ENCODE peak calls at places on chromosomes 1 and 21, in nine cellular contexts. Y is esophagus muscularis mucosa, A is ovary, L is sigmoid colon, K is H1, D is A549, N is GM12878, P is suprapubic skin, C is stomach. G is an unnamed sample.

GRCh38 chr1:100810360-100810759 is 84.3 kb downstream of the EXTL2 start:
- DNase-seq in A (no peak), N (no peak), K (no peak), D (no peak), L (no peak), P (no peak), C (no peak), Y (no peak), G (no peak)

GRCh38 chr1:246503341-246503740 is 3.7 kb downstream of the SMYD3 start:
- DNase-seq in L (no peak), P (no peak), N (no peak), A (no peak), Y (no peak), D (peak; percentile 53), K (no peak), C (no peak), G (no peak)

GRCh38 chr1:31637915-31638673 is 6.6 kb downstream of the PEF1 start:
- DNase-seq in P (no peak), N (peak; percentile 13), C (no peak), Y (no peak), L (no peak), A (no peak), D (no peak), K (no peak), G (no peak)

GRCh38 chr21:16353764-16354163 is 624.0 kb downstream of the USP25 start:
- DNase-seq in Y (no peak), C (no peak), D (no peak), N (no peak), K (no peak), A (no peak), L (no peak), P (no peak), G (no peak)

GRCh38 chr21:45972716-45973474 is 8.7 kb upstream of the COL6A1 start:
- DNase-seq in C (no peak), N (no peak), A (peak; percentile 95), D (no peak), K (peak; percentile 71), P (peak; percentile 85), L (peak; percentile 93), Y (no peak), G (peak; percentile 75)

GRCh38 chr21:35720065-35720810 is 340.1 kb downstream of the SETD4 start:
- DNase-seq in D (no peak), L (no peak), P (no peak), K (no peak), Y (no peak), C (no peak), N (no peak), A (no peak), G (no peak)

GRCh38 chr1:47785561-47786271 is 211.5 kb downstream of the TRABD2B start:
- DNase-seq in L (no peak), D (peak; percentile 20), N (no peak), Y (no peak), C (no peak), P (no peak), K (peak; percentile 53), A (no peak), G (no peak)

GRCh38 chr1:43205671-43206070 is 33.5 kb downstream of the CFAP57 start:
- DNase-seq in N (no peak), D (no peak), P (no peak), A (no peak), C (no peak), K (no peak), L (no peak), Y (no peak), G (no peak)

GRCh38 chr21:46515109-46515508 is 56.4 kb downstream of the DIP2A start:
- DNase-seq in P (no peak), L (peak; percentile 72), Y (no peak), C (peak; percentile 82), N (no peak), K (no peak), D (no peak), A (peak; percentile 32), G (peak; percentile 32)

GRCh38 chr1:165827199-165828102 is at the start of gene UCK2:
- DNase-seq in L (peak; percentile 87), Y (peak; percentile 93), P (peak; percentile 79), N (no peak), C (peak; percentile 82), K (peak; percentile 89), D (peak; percentile 87), A (peak; percentile 60), G (peak; percentile 37)

GRCh38 chr1:236144033-236144432 is 1.7 kb downstream of the GPR137B start:
- DNase-seq in L (no peak), P (no peak), N (no peak), D (no peak), C (no peak), K (no peak), Y (no peak), A (no peak), G (no peak)

GRCh38 chr1:36731226-36732037 is 248.7 kb upstream of the CSF3R start:
- DNase-seq in D (no peak), Y (no peak), L (no peak), A (no peak), C (no peak), N (no peak), K (no peak), P (no peak), G (no peak)

GRCh38 chr1:67434491-67434890 is 4.3 kb upstream of the SERBP1 start:
- DNase-seq in A (no peak), K (no peak), N (no peak), D (no peak), C (no peak), L (no peak), Y (no peak), P (no peak), G (no peak)

GRCh38 chr1:67646145-67647035 is 38.6 kb upstream of the GADD45A start:
- DNase-seq in K (no peak), Y (peak; percentile 88), N (no peak), C (no peak), L (no peak), D (no peak), P (no peak), A (peak; percentile 47), G (no peak)

GRCh38 chr1:19156676-19157075 is 53.4 kb downstream of the UBR4 start:
- DNase-seq in D (no peak), A (no peak), C (peak; percentile 75), P (peak; percentile 70), N (no peak), K (no peak), Y (no peak), L (peak; percentile 76), G (no peak)
- TF ChIP-seq EP300 in D (no peak), A (no peak), C (no peak), P (no peak), N (no peak), K (no peak), Y (no peak), L (no peak), G (peak; percentile 70)

GRCh38 chr1:109933856-109934711 is 23.4 kb downstream of the CSF1 start:
- DNase-seq in K (no peak), C (peak; percentile 29), P (no peak), N (no peak), D (no peak), L (no peak), A (no peak), Y (no peak), G (no peak)

GRCh38 chr1:109932679-109933078 is 22.0 kb downstream of the CSF1 start:
- DNase-seq in N (no peak), Y (no peak), D (no peak), P (no peak), L (no peak), C (peak; percentile 9), K (no peak), A (no peak), G (no peak)

GRCh38 chr1:109938556-109938955 is 27.9 kb downstream of the CSF1 start:
- DNase-seq in A (no peak), L (no peak), K (no peak), D (no peak), Y (no peak), C (no peak), N (no peak), P (no peak), G (no peak)

GRCh38 chr1:109937738-109938137 is 27.1 kb downstream of the CSF1 start:
- DNase-seq in N (no peak), A (no peak), Y (no peak), C (no peak), D (no peak), L (no peak), P (no peak), K (no peak), G (no peak)

DNA sequence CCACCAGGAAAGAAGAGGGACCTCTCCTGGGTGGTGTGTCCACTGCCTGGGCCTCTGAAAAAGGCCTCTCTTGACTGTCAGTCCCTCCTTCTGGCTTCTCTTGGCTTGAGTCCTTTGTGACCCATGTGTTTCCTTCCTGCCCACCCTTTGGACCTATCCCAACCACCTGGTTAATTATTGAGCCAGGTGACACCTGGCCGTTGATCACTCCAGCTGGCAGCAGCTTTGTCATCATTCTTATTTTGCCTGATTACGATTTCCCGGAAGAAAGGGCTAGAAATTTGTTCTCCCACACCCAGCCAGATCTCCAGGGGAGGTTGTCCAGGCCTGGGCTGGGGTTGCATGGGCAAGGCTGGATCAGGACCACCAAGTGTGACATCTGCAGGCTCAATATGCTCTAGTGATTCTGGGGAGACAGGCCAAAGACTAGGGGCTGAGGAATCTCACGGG is 24.8 kb downstream of the CSF1 start:
- DNase-seq in L (no peak), A (no peak), D (no peak), P (no peak), C (peak; percentile 78), N (no peak), K (no peak), Y (no peak), G (no peak)
- H3K4me1 ChIP-seq in L (peaks cover 10% of the 10 kb centered on the region), A (peaks cover 12% of the 10 kb centered on the region), D (peaks cover 39% of the 10 kb centered on the region), P (peaks cover 15% of the 10 kb centered on the region), C (peaks cover 36% of the 10 kb centered on the region), N (no peaks in the 10 kb centered on the region), K (peaks cover 2% of the 10 kb centered on the region), Y (peaks cover 36% of the 10 kb centered on the region), G (peaks cover 26% of the 10 kb centered on the region)

DNA sequence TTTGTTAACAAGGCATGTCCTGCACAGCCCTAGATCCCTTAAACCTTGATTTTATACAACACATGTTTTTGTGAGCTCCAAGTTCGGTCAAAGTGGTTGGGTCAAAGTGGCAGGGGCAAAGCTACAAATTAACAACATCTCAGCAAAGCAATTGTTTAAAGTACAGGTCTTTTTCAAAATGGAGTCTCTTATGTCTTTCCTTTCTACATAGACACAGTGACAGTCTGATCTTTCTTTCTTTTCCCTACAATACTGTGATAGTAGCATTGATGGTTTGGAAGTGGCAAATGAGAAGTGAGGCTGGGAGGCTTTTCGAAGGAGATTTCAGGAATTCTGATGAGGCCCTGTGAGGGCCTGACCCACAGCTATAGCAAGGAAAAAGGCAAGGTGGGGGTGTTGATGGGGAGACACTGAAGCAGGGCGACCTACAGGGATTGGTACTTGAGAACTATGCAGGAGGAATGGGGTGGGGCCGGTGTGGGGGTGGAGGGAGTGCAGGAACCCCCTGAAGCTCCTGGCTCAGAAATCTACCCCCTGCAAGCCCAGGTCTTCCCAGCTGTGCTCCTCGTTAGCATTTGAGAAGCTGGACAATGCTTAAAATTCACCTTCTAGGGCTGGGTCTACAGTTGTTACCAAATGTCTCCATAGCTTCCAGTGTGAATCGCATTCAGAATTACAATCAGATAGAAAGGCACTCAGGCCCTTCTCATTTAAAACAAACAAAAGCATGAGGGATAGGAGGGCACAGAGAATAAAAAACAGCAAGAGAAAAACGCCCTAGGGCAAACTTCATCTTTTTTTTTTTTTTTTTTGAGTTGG is 102.6 kb upstream of the PPM1J start:
- DNase-seq in Y (no peak), N (no peak), D (no peak), L (no peak), K (peak; percentile 81), P (no peak), C (no peak), A (no peak), G (no peak)
- TF ChIP-seq EP300 in Y (no peak), N (no peak), D (no peak), L (no peak), K (peak; percentile 35), P (no peak), C (no peak), A (no peak), G (no peak)

GRCh38 chr1:149844650-149845255 is 54.6 kb upstream of the BOLA1 start:
- DNase-seq in D (no peak), C (no peak), A (no peak), L (no peak), N (no peak), K (no peak), Y (no peak), P (no peak), G (no peak)
- H3K4me1 ChIP-seq in D (peaks cover 51% of the 10 kb centered on the region), C (peaks cover 38% of the 10 kb centered on the region), A (peaks cover 9% of the 10 kb centered on the region), L (peaks cover 33% of the 10 kb centered on the region), N (peaks cover 21% of the 10 kb centered on the region), K (no peaks in the 10 kb centered on the region), Y (peaks cover 45% of the 10 kb centered on the region), P (peaks cover 54% of the 10 kb centered on the region), G (peaks cover 3% of the 10 kb centered on the region)